ENCODE peak calls at places on chromosome X, in four cellular contexts. N is body of pancreas, V is right lobe of liver, U is NB4. Y is an unnamed sample.
A peak's percentile ranks its signal among the peaks of the same experiment; 100 is the strongest.

GRCh38 chrX:123803331-123803983 is 56.4 kb upstream of the XIAP start:
- DNase-seq in N (peak; percentile 33), V (no peak), U (peak; percentile 65), Y (no peak)

GRCh38 chrX:2614911-2615310 is 76.2 kb upstream of the CD99 start:
- DNase-seq in N (no peak), V (no peak), U (peak; percentile 83), Y (no peak)

GRCh38 chrX:134423606-134424005 is 36.4 kb upstream of the HPRT1 start:
- DNase-seq in N (no peak), V (no peak), U (peak; percentile 23), Y (no peak)

GRCh38 chrX:19017271-19017670 is 33.4 kb upstream of the PHKA2 start:
- DNase-seq in N (no peak), V (no peak), U (peak; percentile 27), Y (peak; percentile 1)

GRCh38 chrX:32545100-32545499 is 666.2 kb downstream of the DMD start:
- DNase-seq in N (no peak), V (no peak), U (no peak), Y (no peak)

GRCh38 chrX:22339459-22339858 is 66.7 kb downstream of the CBLL2 start:
- DNase-seq in N (no peak), V (no peak), U (no peak), Y (no peak)

GRCh38 chrX:77431227-77431626 is 16.0 kb upstream of the FGF16 start:
- DNase-seq in N (peak; percentile 27), V (no peak), U (peak; percentile 88), Y (no peak)

GRCh38 chrX:51860679-51861078 is 32.7 kb upstream of the MAGED1 start:
- DNase-seq in N (peak; percentile 15), V (no peak), U (peak; percentile 30), Y (peak; percentile 2)

GRCh38 chrX:21723097-21723496 is 34.8 kb downstream of the SMPX start:
- DNase-seq in N (no peak), V (no peak), U (peak; percentile 7), Y (no peak)

GRCh38 chrX:41559662-41560061 is 112.5 kb downstream of the NYX start:
- DNase-seq in N (peak; percentile 4), V (no peak), U (peak; percentile 56), Y (no peak)

GRCh38 chrX:109281478-109282275 is 200.2 kb downstream of the GUCY2F start:
- DNase-seq in N (peak; percentile 9), V (no peak), U (no peak), Y (no peak)

GRCh38 chrX:11319689-11320302 is 26.6 kb downstream of the AMELX start:
- DNase-seq in N (no peak), V (no peak), U (no peak), Y (no peak)

GRCh38 chrX:107747596-107748161 is 27.9 kb downstream of the TSC22D3 start:
- DNase-seq in N (peak; percentile 34), V (no peak), U (no peak), Y (peak; percentile 38)

GRCh38 chrX:44082829-44083228 is 109.6 kb upstream of the NDP start:
- DNase-seq in N (no peak), V (no peak), U (peak; percentile 91), Y (no peak)

GRCh38 chrX:107826286-107827136 is 845 bp downstream of the MID2 start:
- DNase-seq in N (peak; percentile 38), V (peak; percentile 42), U (peak; percentile 23), Y (peak; percentile 21)

GRCh38 chrX:12138366-12139313 is at the start of gene FRMPD4:
- DNase-seq in N (no peak), V (no peak), U (no peak), Y (no peak)

GRCh38 chrX:150570512-150570911 is 2.1 kb downstream of the MTM1 start:
- DNase-seq in N (no peak), V (no peak), U (peak; percentile 73), Y (no peak)

GRCh38 chrX:9532349-9532748 is 67.5 kb downstream of the TBL1X start:
- DNase-seq in N (no peak), V (no peak), U (no peak), Y (no peak)

GRCh38 chrX:130974323-130974722 is 71.3 kb upstream of the ENOX2 start:
- DNase-seq in N (no peak), V (no peak), U (no peak), Y (no peak)

GRCh38 chrX:29535212-29536162 is 679.9 kb upstream of the MAGEB2 start:
- DNase-seq in N (no peak), V (no peak), U (no peak), Y (no peak)

GRCh38 chrX:142249721-142250120 is 44.6 kb upstream of the MAGEC2 start:
- DNase-seq in N (no peak), V (no peak), U (no peak), Y (no peak)

GRCh38 chrX:26309262-26309661 is 93.3 kb downstream of the MAGEB5 start:
- DNase-seq in N (no peak), V (no peak), U (no peak), Y (no peak)

GRCh38 chrX:123814343-123814742 is 45.5 kb upstream of the XIAP start:
- DNase-seq in N (no peak), V (no peak), U (no peak), Y (no peak)

GRCh38 chrX:54808109-54808604 is 612 bp downstream of the MAGED2 start:
- DNase-seq in N (peak; percentile 55), V (peak; percentile 69), U (no peak), Y (no peak)

GRCh38 chrX:152927858-152928760 is 30.2 kb downstream of the ZNF185 start:
- DNase-seq in N (no peak), V (no peak), U (no peak), Y (no peak)

GRCh38 chrX:54043696-54044125 is 562 bp downstream of the PHF8 start:
- DNase-seq in N (peak; percentile 28), V (no peak), U (peak; percentile 58), Y (no peak)

GRCh38 chrX:13899607-13900006 is 82.7 kb upstream of the GPM6B start:
- DNase-seq in N (peak; percentile 79), V (no peak), U (no peak), Y (peak; percentile 1)

GRCh38 chrX:13120017-13120416 is 75.6 kb upstream of the FAM9C start:
- DNase-seq in N (peak; percentile 79), V (peak; percentile 63), U (no peak), Y (no peak)

GRCh38 chrX:119669424-119670037 is 23.4 kb downstream of the SEPTIN6 start:
- DNase-seq in N (peak; percentile 37), V (no peak), U (no peak), Y (no peak)

GRCh38 chrX:21255207-21255606 is 119.0 kb upstream of the CNKSR2 start:
- DNase-seq in N (no peak), V (no peak), U (no peak), Y (no peak)

GRCh38 chrX:9352243-9352642 is 112.6 kb upstream of the TBL1X start:
- DNase-seq in N (no peak), V (no peak), U (no peak), Y (no peak)

GRCh38 chrX:98956014-98956413 is 1454.1 kb downstream of the PCDH19 start:
- DNase-seq in N (no peak), V (no peak), U (peak; percentile 4), Y (no peak)

GRCh38 chrX:36957425-36958328 is 50.5 kb upstream of the FAM47C start:
- DNase-seq in N (peak; percentile 69), V (peak; percentile 74), U (no peak), Y (no peak)

GRCh38 chrX:96918864-96919263 is 35.2 kb downstream of the RPA4 start:
- DNase-seq in N (no peak), V (no peak), U (no peak), Y (no peak)

GRCh38 chrX:119809185-119809666 is 17.8 kb upstream of the RPL39 start:
- DNase-seq in N (no peak), V (no peak), U (peak; percentile 42), Y (no peak)

DNA sequence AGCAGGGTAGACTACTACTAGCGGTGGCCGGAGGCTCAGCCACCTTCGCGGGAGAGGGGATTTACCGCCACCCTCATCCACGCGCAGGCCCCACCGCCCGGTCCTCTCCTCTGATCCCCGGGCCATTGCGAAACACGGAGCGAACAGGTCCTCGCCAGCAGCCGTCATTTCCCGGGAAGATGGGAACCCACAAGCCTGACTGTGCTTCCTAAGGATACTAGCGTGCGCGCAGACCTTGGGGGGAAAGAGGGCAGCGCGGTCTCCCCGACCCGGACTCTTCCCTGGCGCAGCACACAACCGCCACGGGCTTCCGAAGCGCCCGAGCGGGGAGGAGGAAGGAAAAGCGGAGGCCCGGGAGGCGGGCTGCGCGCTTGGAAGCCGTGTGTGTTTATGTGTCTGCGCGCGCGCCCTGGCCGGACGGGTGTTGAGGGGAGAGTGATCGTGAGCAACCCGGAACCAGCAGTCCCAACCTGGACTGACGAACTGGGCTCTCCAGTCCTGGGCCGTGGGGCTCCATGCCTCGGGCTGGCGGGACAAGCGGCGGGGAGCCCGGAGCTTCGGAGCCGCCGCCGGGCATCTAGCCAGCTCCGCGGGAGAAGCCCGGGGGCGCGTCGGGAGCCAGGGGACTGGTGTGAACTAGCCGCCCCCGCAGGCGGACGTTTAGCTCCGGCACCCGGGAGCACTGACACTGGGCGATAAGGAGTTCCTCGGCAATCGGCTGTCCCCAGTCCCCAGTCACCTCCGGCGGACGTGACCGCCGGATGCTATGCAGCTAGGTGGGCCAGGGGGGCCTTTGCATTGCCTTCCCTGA is 74.6 kb upstream of the BCOR start:
- DNase-seq in N (peak; percentile 68), V (peak; percentile 72), U (peak; percentile 49), Y (no peak)
- TF ChIP-seq POLR2A in N (peak; percentile 30), V (peak; percentile 50), U (no peak), Y (no peak)

DNA sequence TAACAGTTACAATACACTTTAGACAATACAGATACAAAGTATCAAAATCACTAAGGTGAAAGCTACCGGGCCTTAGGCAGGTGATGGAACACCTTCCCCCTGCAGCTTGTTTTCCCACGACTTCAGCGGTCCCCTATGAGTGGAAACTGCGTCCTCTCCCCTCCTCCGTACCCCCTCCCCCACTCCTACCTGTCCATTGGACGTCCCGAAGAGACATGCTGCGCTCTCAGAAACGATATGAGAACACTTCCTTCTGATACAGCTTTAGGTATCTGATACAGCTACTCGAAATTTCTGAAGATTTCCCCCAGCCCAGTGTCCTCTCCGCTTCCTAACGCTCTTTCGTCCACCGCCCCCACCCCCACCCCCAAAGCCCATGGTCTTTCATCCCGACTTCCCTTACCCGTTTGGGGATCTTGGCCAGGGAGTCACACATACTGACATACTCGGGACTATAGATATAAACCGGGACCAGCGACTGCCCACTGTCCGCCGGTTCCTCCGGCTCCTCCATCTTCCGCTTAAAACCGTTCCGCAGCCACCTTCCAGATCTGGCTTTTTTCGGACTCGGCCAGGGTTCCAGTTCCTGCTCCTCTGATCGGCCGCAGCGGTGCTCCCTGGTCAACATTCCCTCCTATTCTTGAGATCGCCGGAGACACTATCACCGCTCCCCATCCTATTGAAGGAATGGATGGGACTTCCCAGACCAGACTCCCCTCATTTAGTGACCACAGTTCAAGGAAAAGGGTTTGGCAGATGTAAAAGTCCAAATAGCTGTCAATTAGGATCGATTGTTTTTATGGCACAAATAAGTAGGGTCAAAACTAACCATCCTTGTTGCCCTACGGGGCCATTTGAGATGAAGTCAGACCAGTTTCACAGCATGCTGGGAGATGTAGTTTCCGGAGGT is at the start of gene HDAC8:
- DNase-seq in N (peak; percentile 73), V (peak; percentile 63), U (peak; percentile 86), Y (peak; percentile 36)
- TF ChIP-seq POLR2A in N (no peak), V (no peak), U (peak; percentile 28), Y (peak; percentile 21)

GRCh38 chrX:49230500-49231232 is 2.5 kb downstream of the CACNA1F start:
- DNase-seq in N (peak; percentile 73), V (peak; percentile 60), U (no peak), Y (no peak)
- TF ChIP-seq POLR2A in N (no peak), V (no peak), U (no peak), Y (no peak)

DNA sequence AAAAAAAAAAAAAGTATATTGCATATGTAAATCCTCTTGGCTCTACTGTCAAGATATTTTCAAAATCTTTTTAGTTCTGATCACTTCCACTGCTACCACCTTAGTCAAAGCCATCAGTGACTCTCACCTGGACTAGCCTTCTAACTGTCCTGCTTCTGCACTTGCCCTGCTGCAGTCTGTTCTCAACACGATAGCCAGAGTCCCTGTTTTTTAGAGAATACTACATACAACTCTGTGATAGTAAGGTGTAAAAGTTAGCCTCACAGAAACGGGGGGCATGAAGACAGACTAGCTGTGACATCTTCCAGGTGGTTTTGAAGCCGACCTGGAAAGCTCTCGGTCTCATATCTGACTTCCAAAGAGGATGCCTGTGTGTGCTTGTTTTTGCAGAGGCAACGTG is 24.6 kb downstream of the EIF2S3 start:
- DNase-seq in N (no peak), V (no peak), U (peak; percentile 15), Y (no peak)
- TF ChIP-seq POLR2A in N (no peak), V (no peak), U (no peak), Y (no peak)

Y was measured in H54.